ENCODE peak calls at places on chromosome 7, in eight cellular contexts. N is HCT116, O is A549, Z is H1, A is GM12878, X is HepG2, V is K562, S is SK-N-SH. T is an unnamed sample.

GRCh38 chr7:107966701-107967100 is 36.3 kb downstream of the LAMB1 start:
- DNase-seq in N (no peak), A (no peak), O (peak; percentile 56), S (no peak), V (no peak), X (peak; percentile 90), Z (peak; percentile 38), T (no peak)

GRCh38 chr7:1981878-1982230 is 250.9 kb downstream of the MAD1L1 start:
- DNase-seq in A (no peak), Z (no peak), V (no peak), X (no peak), N (no peak), S (no peak), O (no peak), T (no peak)

GRCh38 chr7:1804310-1804709 is 134.2 kb downstream of the ELFN1 start:
- DNase-seq in O (no peak), X (no peak), N (no peak), S (no peak), Z (no peak), V (no peak), A (no peak), T (no peak)

GRCh38 chr7:130673066-130673465 is 4.5 kb upstream of the COPG2 start:
- DNase-seq in Z (no peak), V (no peak), N (no peak), X (no peak), S (no peak), O (no peak), A (no peak), T (no peak)

GRCh38 chr7:90238017-90238416 is 7.0 kb upstream of the CFAP69 start:
- DNase-seq in V (no peak), N (no peak), A (no peak), O (no peak), Z (no peak), S (no peak), X (no peak), T (no peak)

GRCh38 chr7:141920281-141920680 is 4.1 kb downstream of the OR9A4 start:
- DNase-seq in N (no peak), A (no peak), V (no peak), O (no peak), X (no peak), S (no peak), Z (no peak), T (no peak)

GRCh38 chr7:43439631-43440401 is 143.1 kb upstream of the STK17A start:
- DNase-seq in S (peak; percentile 76), Z (peak; percentile 77), X (peak; percentile 51), O (peak; percentile 67), A (peak; percentile 13), V (peak; percentile 82), N (peak; percentile 38), T (peak; percentile 37)

GRCh38 chr7:31096198-31096881 is 44.2 kb downstream of the ADCYAP1R1 start:
- DNase-seq in Z (no peak), X (no peak), V (no peak), O (no peak), N (no peak), A (no peak), S (no peak), T (no peak)

GRCh38 chr7:117212969-117213877 is 109.6 kb downstream of the WNT2 start:
- DNase-seq in Z (peak; percentile 34), S (peak; percentile 66), V (peak; percentile 87), A (peak; percentile 42), N (peak; percentile 51), O (peak; percentile 68), X (peak; percentile 42), T (peak; percentile 68)

GRCh38 chr7:303425-303824 is 13.5 kb downstream of the FOXL3 start:
- DNase-seq in N (no peak), Z (no peak), V (no peak), X (no peak), O (no peak), A (no peak), S (no peak), T (no peak)

GRCh38 chr7:36001546-36001945 is 151.5 kb upstream of the EEPD1 start:
- DNase-seq in V (no peak), Z (no peak), A (no peak), S (no peak), O (no peak), X (no peak), N (no peak), T (no peak)

GRCh38 chr7:129684777-129685176 is 73.3 kb downstream of the NRF1 start:
- DNase-seq in S (no peak), O (no peak), A (no peak), X (peak; percentile 23), V (no peak), Z (no peak), N (no peak), T (peak; percentile 66)

GRCh38 chr7:3787717-3788311 is 486.8 kb downstream of the SDK1 start:
- DNase-seq in O (no peak), X (no peak), V (no peak), S (no peak), N (no peak), Z (no peak), A (no peak), T (no peak)

GRCh38 chr7:110544199-110544598 is 546.7 kb upstream of the LRRN3 start:
- DNase-seq in O (no peak), X (no peak), A (no peak), Z (no peak), V (no peak), S (no peak), N (no peak), T (no peak)

GRCh38 chr7:110539216-110539615 is 551.7 kb upstream of the LRRN3 start:
- DNase-seq in A (no peak), S (no peak), N (no peak), V (no peak), Z (no peak), O (no peak), X (no peak), T (no peak)

GRCh38 chr7:110541962-110542361 is 549.0 kb upstream of the LRRN3 start:
- DNase-seq in S (no peak), O (no peak), Z (no peak), N (no peak), X (no peak), V (no peak), A (no peak), T (no peak)
- TF ChIP-seq MAX in S (no peak), O (no peak), Z (no peak), N (no peak), X (no peak), V (no peak), A (no peak), T (no peak)

DNA sequence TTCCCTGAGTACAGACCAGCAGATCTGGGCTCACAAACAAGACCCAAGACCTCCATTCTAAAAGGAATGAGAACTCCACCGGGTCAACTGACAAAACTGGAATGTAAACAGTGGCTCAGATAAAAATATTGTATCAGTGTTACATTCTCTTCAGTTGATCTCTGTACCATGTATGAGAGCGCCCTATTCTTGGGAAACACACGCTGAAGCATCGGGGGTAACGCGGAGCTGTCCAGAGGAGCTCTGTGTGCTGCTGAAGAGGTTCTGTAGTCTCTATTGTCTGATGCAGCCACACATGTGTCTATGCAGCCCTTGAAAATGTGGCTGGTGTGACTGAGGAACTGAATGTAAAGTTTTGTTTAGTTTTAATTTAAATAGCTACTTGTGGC is 39.7 kb downstream of the HIPK2 start:
- DNase-seq in Z (no peak), O (no peak), S (no peak), N (no peak), V (no peak), X (peak; percentile 86), A (no peak), T (peak; percentile 49)
- H3K4me1 ChIP-seq in Z (no peaks in the 10 kb centered on the region), O (peaks cover 79% of the 10 kb centered on the region), S (peaks cover 43% of the 10 kb centered on the region), N (peaks cover 2% of the 10 kb centered on the region), V (no peaks in the 10 kb centered on the region), X (peaks cover 85% of the 10 kb centered on the region), A (peaks cover 8% of the 10 kb centered on the region), T (peaks cover 46% of the 10 kb centered on the region)

GRCh38 chr7:144437370-144438191 is 34.1 kb upstream of the NOBOX start:
- DNase-seq in A (peak; percentile 11), N (peak; percentile 65), V (peak; percentile 25), O (peak; percentile 63), S (peak; percentile 26), X (peak; percentile 56), Z (peak; percentile 54), T (peak; percentile 83)

GRCh38 chr7:144436500-144436899 is 33.0 kb upstream of the NOBOX start:
- DNase-seq in X (peak; percentile 49), N (no peak), S (no peak), O (no peak), V (no peak), A (no peak), Z (no peak), T (no peak)

GRCh38 chr7:144438759-144439158 is 35.3 kb upstream of the NOBOX start:
- DNase-seq in N (no peak), V (no peak), O (no peak), A (no peak), X (peak; percentile 55), S (no peak), Z (no peak), T (no peak)

GRCh38 chr7:144439717-144440116 is 36.2 kb upstream of the NOBOX start:
- DNase-seq in A (no peak), V (no peak), X (no peak), S (no peak), N (no peak), O (no peak), Z (no peak), T (no peak)
- TF ChIP-seq MAX in A (no peak), V (no peak), X (no peak), S (no peak), N (no peak), O (no peak), Z (no peak), T (no peak)

DNA sequence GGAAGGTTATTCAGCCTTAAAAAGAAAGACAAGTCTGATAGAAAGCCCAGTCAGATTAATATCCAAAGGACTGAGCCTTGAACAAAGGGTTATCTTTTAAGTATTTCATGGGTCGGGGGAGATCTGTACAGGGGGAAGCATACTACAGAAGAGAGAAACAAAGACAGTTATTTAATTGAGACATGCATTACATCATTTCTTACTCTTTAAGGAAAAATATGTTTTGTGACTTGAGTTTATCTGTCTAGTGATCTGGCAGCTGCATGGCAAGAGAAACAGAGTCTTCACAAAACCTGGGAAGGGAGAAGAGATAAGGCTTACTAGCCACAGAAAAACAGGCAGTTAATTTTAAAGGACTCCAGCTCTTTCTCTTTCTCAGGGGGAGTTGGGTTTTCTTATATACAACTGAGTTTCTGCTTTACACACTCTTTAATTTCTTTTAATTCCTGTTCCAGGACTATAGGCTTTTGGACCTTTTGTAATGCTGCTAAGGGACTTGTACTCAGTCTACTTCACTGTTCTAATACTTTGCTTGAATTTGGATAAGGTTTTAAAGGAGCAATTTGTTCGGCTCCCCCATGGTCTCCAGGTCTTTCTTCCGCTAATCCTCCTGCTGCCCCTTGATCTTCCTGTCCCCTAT is 20.9 kb upstream of the CYP3A43 start:
- DNase-seq in O (no peak), X (no peak), V (peak; percentile 41), S (no peak), A (no peak), Z (no peak), N (no peak), T (no peak)
- H3K4me1 ChIP-seq in O (no peaks in the 10 kb centered on the region), X (peaks cover 14% of the 10 kb centered on the region), V (peaks cover 23% of the 10 kb centered on the region), S (no peaks in the 10 kb centered on the region), A (no peaks in the 10 kb centered on the region), Z (no peaks in the 10 kb centered on the region), N (no peaks in the 10 kb centered on the region), T (no peaks in the 10 kb centered on the region)